ENCODE peak calls at places on chromosomes 16 and 17, in six cellular contexts. E is adipocyte; R is left ventricle myocardium inferior; V is stimulated activated CD4-positive, alpha-beta T cell treated with anti-CD3 and anti-CD28 coated beads, Interleukin-4, amount 100 ng/mL, for 24 hours; N is LHCN-M2; U is DND-41. D is an unnamed sample.

GRCh38 chr16:81531415-81531814 is 86.8 kb downstream of the CMIP start:
- DNase-seq in E (no peak), R (no peak), V (no peak), N (no peak), U (no peak), D (no peak)

GRCh38 chr17:62737513-62737912 is 70.6 kb downstream of the MARCHF10 start:
- DNase-seq in E (no peak), R (no peak), V (peak; percentile 58), N (no peak), U (no peak), D (no peak)

GRCh38 chr16:1999866-2000514 is 9.6 kb downstream of the ZNF598 start:
- DNase-seq in E (no peak), R (no peak), V (no peak), N (no peak), U (no peak), D (no peak)

GRCh38 chr17:18235743-18236256 is 10.4 kb downstream of the LLGL1 start:
- DNase-seq in E (peak; percentile 66), R (no peak), V (peak; percentile 35), N (peak; percentile 81), U (no peak), D (peak; percentile 45)

GRCh38 chr17:35212668-35213067 is 18.5 kb upstream of the SLC35G3 start:
- DNase-seq in E (no peak), R (no peak), V (no peak), N (peak; percentile 11), U (no peak), D (no peak)

GRCh38 chr16:22317001-22317530 is 19.9 kb downstream of the POLR3E start:
- DNase-seq in E (no peak), R (no peak), V (no peak), N (no peak), U (no peak), D (peak; percentile 13)

GRCh38 chr16:66935319-66936011 is at the start of gene CES2:
- DNase-seq in E (peak; percentile 70), R (peak; percentile 55), V (no peak), N (peak; percentile 54), U (no peak), D (peak; percentile 50)

GRCh38 chr17:73430165-73430680 is 118.4 kb upstream of the CDC42EP4 start:
- DNase-seq in E (no peak), R (no peak), V (no peak), N (no peak), U (no peak), D (no peak)

GRCh38 chr16:75305364-75306101 is 54.1 kb upstream of the BCAR1 start:
- DNase-seq in E (peak; percentile 97), R (peak; percentile 40), V (peak; percentile 65), N (peak; percentile 100), U (peak; percentile 75), D (peak; percentile 72)

GRCh38 chr17:62648954-62649294 is 21.5 kb downstream of the MRC2 start:
- DNase-seq in E (no peak), R (no peak), V (no peak), N (no peak), U (no peak), D (no peak)

GRCh38 chr16:85261657-85262557 is 149.6 kb upstream of the CIBAR2 start:
- DNase-seq in E (no peak), R (no peak), V (no peak), N (no peak), U (peak; percentile 19), D (no peak)

GRCh38 chr16:85987750-85988078 is 88.8 kb downstream of the IRF8 start:
- DNase-seq in E (no peak), R (no peak), V (no peak), N (no peak), U (no peak), D (no peak)

GRCh38 chr16:22093952-22094351 is 1.6 kb downstream of the VWA3A start:
- DNase-seq in E (no peak), R (no peak), V (no peak), N (no peak), U (no peak), D (no peak)

GRCh38 chr16:11835309-11835708 is 16.0 kb downstream of the RSL1D1 start:
- DNase-seq in E (no peak), R (no peak), V (no peak), N (no peak), U (no peak), D (no peak)

GRCh38 chr17:3808701-3809100 is 7.7 kb upstream of the ITGAE start:
- DNase-seq in E (no peak), R (no peak), V (no peak), N (no peak), U (no peak), D (no peak)

GRCh38 chr17:49715221-49715620 is 7.5 kb upstream of the SLC35B1 start:
- DNase-seq in E (no peak), R (no peak), V (peak; percentile 57), N (no peak), U (no peak), D (no peak)

GRCh38 chr16:3945751-3946603 is 65.5 kb upstream of the CREBBP start:
- DNase-seq in E (peak; percentile 97), R (no peak), V (no peak), N (peak; percentile 98), U (no peak), D (peak; percentile 68)

GRCh38 chr16:75198135-75198600 is 8.8 kb downstream of the CTRB2 start:
- DNase-seq in E (peak; percentile 77), R (no peak), V (no peak), N (peak; percentile 42), U (no peak), D (no peak)

GRCh38 chr17:50440172-50440837 is 14.3 kb downstream of the ACSF2 start:
- DNase-seq in E (no peak), R (no peak), V (no peak), N (no peak), U (no peak), D (no peak)

D was measured in testis.